ENCODE peak calls at places on chromosomes 11 and 22, in five cellular contexts. One of them, this sample, is unnamed.

GRCh38 chr11:38278457-38279141 is 1680.6 kb upstream of the RAG2 start:
- DNase-seq in uterus: no peak
- DNase-seq in heart left ventricle: no peak
- DNase-seq in ovary: no peak
- DNase-seq in HCT116: no peak
- DNase-seq in this sample: no peak

GRCh38 chr22:38040953-38041759 is 16.0 kb upstream of the PICK1 start:
- DNase-seq in HCT116: no peak
- DNase-seq in heart left ventricle: no peak
- DNase-seq in uterus: no peak
- DNase-seq in ovary: no peak
- DNase-seq in this sample: no peak

GRCh38 chr11:95989216-95989615 is 65.3 kb upstream of the MTMR2 start:
- DNase-seq in uterus: no peak
- DNase-seq in ovary: no peak
- DNase-seq in heart left ventricle: no peak
- DNase-seq in HCT116: no peak
- DNase-seq in this sample: no peak

GRCh38 chr22:26287382-26288228 is 118.3 kb downstream of the SEZ6L start:
- DNase-seq in ovary: no peak
- DNase-seq in HCT116: no peak
- DNase-seq in uterus: no peak
- DNase-seq in heart left ventricle: no peak
- DNase-seq in this sample: no peak

GRCh38 chr11:128582496-128583366 is 4.6 kb downstream of the ETS1 start:
- DNase-seq in uterus: no peak
- DNase-seq in ovary: peak; percentile 38
- DNase-seq in HCT116: no peak
- DNase-seq in heart left ventricle: no peak
- DNase-seq in this sample: no peak

GRCh38 chr11:40867991-40868685 is 591.3 kb downstream of the LRRC4C start:
- DNase-seq in uterus: no peak
- DNase-seq in ovary: no peak
- DNase-seq in HCT116: no peak
- DNase-seq in heart left ventricle: no peak
- DNase-seq in this sample: no peak

GRCh38 chr22:43168416-43169309 is 17.3 kb downstream of the TSPO start:
- DNase-seq in HCT116: no peak
- DNase-seq in ovary: no peak
- DNase-seq in heart left ventricle: no peak
- DNase-seq in uterus: no peak
- DNase-seq in this sample: no peak

GRCh38 chr11:102617491-102618026 is 7.6 kb downstream of the MMP20 start:
- DNase-seq in uterus: no peak
- DNase-seq in ovary: no peak
- DNase-seq in heart left ventricle: no peak
- DNase-seq in HCT116: no peak
- DNase-seq in this sample: no peak

GRCh38 chr11:121802542-121802941 is 313.5 kb downstream of the BLID start:
- DNase-seq in uterus: no peak
- DNase-seq in heart left ventricle: peak; percentile 57
- DNase-seq in HCT116: no peak
- DNase-seq in ovary: peak; percentile 57
- DNase-seq in this sample: no peak

GRCh38 chr11:133331031-133331430 is 201.3 kb downstream of the OPCML start:
- DNase-seq in HCT116: no peak
- DNase-seq in heart left ventricle: no peak
- DNase-seq in uterus: no peak
- DNase-seq in ovary: no peak
- DNase-seq in this sample: no peak

GRCh38 chr11:58867556-58867955 is 23.1 kb upstream of the GLYATL2 start:
- DNase-seq in HCT116: no peak
- DNase-seq in heart left ventricle: no peak
- DNase-seq in ovary: no peak
- DNase-seq in uterus: no peak
- DNase-seq in this sample: no peak

GRCh38 chr22:44205713-44206645 is 25.3 kb downstream of the PARVG start:
- DNase-seq in ovary: no peak
- DNase-seq in heart left ventricle: peak; percentile 14
- DNase-seq in uterus: no peak
- DNase-seq in HCT116: no peak
- DNase-seq in this sample: peak; percentile 48

GRCh38 chr11:112977620-112978212 is 16.5 kb downstream of the NCAM1 start:
- DNase-seq in HCT116: no peak
- DNase-seq in ovary: no peak
- DNase-seq in heart left ventricle: no peak
- DNase-seq in uterus: peak; percentile 59
- DNase-seq in this sample: no peak

GRCh38 chr11:66070604-66071325 is 693 bp downstream of the PACS1 start:
- DNase-seq in HCT116: no peak
- DNase-seq in uterus: no peak
- DNase-seq in heart left ventricle: peak; percentile 68
- DNase-seq in ovary: peak; percentile 64
- DNase-seq in this sample: peak; percentile 85

GRCh38 chr22:25021976-25022711 is 69.6 kb downstream of the KIAA1671 start:
- DNase-seq in HCT116: no peak
- DNase-seq in heart left ventricle: no peak
- DNase-seq in ovary: no peak
- DNase-seq in uterus: no peak
- DNase-seq in this sample: no peak

GRCh38 chr22:35449829-35450689 is 50.1 kb downstream of the MCM5 start:
- DNase-seq in uterus: no peak
- DNase-seq in heart left ventricle: no peak
- DNase-seq in ovary: no peak
- DNase-seq in HCT116: no peak
- DNase-seq in this sample: no peak

GRCh38 chr22:23693979-23694680 is 3.3 kb downstream of the RGL4 start:
- DNase-seq in uterus: no peak
- DNase-seq in HCT116: no peak
- DNase-seq in ovary: no peak
- DNase-seq in heart left ventricle: no peak
- DNase-seq in this sample: no peak

GRCh38 chr11:36540998-36541397 is 26.8 kb upstream of the RAG1 start:
- DNase-seq in ovary: no peak
- DNase-seq in HCT116: peak; percentile 38
- DNase-seq in uterus: no peak
- DNase-seq in heart left ventricle: peak; percentile 45
- DNase-seq in this sample: no peak

GRCh38 chr11:121476379-121477032 is 23.7 kb upstream of the SORL1-AS1 start:
- DNase-seq in HCT116: no peak
- DNase-seq in uterus: no peak
- DNase-seq in ovary: no peak
- DNase-seq in heart left ventricle: no peak
- DNase-seq in this sample: no peak

GRCh38 chr22:43884600-43885318 is 7.1 kb downstream of the PNPLA5 start:
- DNase-seq in HCT116: no peak
- DNase-seq in uterus: no peak
- DNase-seq in heart left ventricle: peak; percentile 38
- DNase-seq in ovary: peak; percentile 81
- DNase-seq in this sample: no peak

GRCh38 chr11:59207988-59208432 is 4.7 kb downstream of the MPEG1 start:
- DNase-seq in uterus: peak; percentile 56
- DNase-seq in ovary: no peak
- DNase-seq in HCT116: no peak
- DNase-seq in heart left ventricle: no peak
- DNase-seq in this sample: no peak

GRCh38 chr11:111730871-111731591 is 35.2 kb downstream of the PPP2R1B start:
- DNase-seq in uterus: no peak
- DNase-seq in ovary: peak; percentile 60
- DNase-seq in heart left ventricle: no peak
- DNase-seq in HCT116: no peak
- DNase-seq in this sample: peak; percentile 91

GRCh38 chr11:5197538-5197937 is 2.9 kb downstream of the OR51V1 start:
- DNase-seq in ovary: no peak
- DNase-seq in uterus: no peak
- DNase-seq in heart left ventricle: no peak
- DNase-seq in HCT116: no peak
- DNase-seq in this sample: no peak

GRCh38 chr22:41447435-41448188 is 1.0 kb upstream of the TOB2 start:
- DNase-seq in ovary: peak; percentile 73
- DNase-seq in uterus: peak; percentile 67
- DNase-seq in heart left ventricle: peak; percentile 77
- DNase-seq in HCT116: no peak
- DNase-seq in this sample: peak; percentile 85

GRCh38 chr22:46069518-46070214 is 80.7 kb upstream of the PPARA start:
- DNase-seq in HCT116: peak; percentile 91
- DNase-seq in heart left ventricle: peak; percentile 88
- DNase-seq in ovary: peak; percentile 94
- DNase-seq in uterus: peak; percentile 94
- DNase-seq in this sample: peak; percentile 81

GRCh38 chr11:11407065-11407737 is 54.2 kb upstream of the CSNK2A3 start:
- DNase-seq in uterus: no peak
- DNase-seq in HCT116: no peak
- DNase-seq in ovary: no peak
- DNase-seq in heart left ventricle: peak; percentile 46
- DNase-seq in this sample: no peak

GRCh38 chr11:64864473-64865285 is 13.7 kb downstream of the EHD1 start:
- DNase-seq in heart left ventricle: peak; percentile 80
- DNase-seq in ovary: peak; percentile 74
- DNase-seq in HCT116: no peak
- DNase-seq in uterus: peak; percentile 90
- DNase-seq in this sample: no peak

GRCh38 chr22:28817919-28818859 is 17.8 kb upstream of the XBP1 start:
- DNase-seq in ovary: no peak
- DNase-seq in uterus: no peak
- DNase-seq in heart left ventricle: no peak
- DNase-seq in HCT116: no peak
- DNase-seq in this sample: no peak

GRCh38 chr22:20552450-20552894 is 45.1 kb downstream of the MED15 start:
- DNase-seq in heart left ventricle: peak; percentile 83
- DNase-seq in ovary: peak; percentile 58
- DNase-seq in uterus: peak; percentile 80
- DNase-seq in HCT116: no peak
- DNase-seq in this sample: peak; percentile 86
- TF ChIP-seq POLR2A in heart left ventricle: no peak
- TF ChIP-seq POLR2A in ovary: no peak
- TF ChIP-seq POLR2A in uterus: no peak
- TF ChIP-seq POLR2A in HCT116: no peak
- TF ChIP-seq POLR2A in this sample: no peak

DNA sequence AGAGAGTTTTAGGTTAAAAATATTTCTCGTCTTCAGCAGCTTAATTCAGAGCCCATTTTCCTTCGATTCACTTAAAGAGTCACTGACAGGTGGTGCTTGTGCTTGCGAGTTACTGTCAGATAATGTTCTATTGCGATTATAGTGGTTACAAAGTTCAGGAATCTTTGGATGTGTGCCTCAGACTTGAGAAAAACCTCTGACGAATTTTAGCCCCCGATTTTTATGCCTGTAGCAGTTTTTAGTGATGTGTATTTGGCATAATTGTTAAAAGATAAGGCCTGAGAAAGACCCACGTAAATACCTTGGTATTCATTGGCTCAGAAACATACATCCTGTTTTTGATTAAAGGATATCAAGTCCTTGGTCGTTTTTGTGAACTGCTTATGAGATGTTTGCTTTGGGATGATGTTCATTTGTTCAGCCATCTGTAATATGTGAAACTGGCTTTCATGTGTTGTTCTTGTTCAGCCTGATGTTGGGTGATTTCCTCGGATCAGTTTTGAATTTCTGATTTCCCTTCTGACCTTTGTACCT is 120.7 kb downstream of the HIPK3 start:
- DNase-seq in ovary: no peak
- DNase-seq in HCT116: no peak
- DNase-seq in heart left ventricle: no peak
- DNase-seq in uterus: no peak
- DNase-seq in this sample: no peak
- H3K4me3 ChIP-seq in ovary: no peak overlapping the region
- H3K4me3 ChIP-seq in HCT116: no peak overlapping the region
- H3K4me3 ChIP-seq in heart left ventricle: no peak overlapping the region
- H3K4me3 ChIP-seq in uterus: no peak overlapping the region
- H3K4me3 ChIP-seq in this sample: no peak overlapping the region

GRCh38 chr22:33984211-33984610 is 63.9 kb upstream of the LARGE1 start:
- DNase-seq in heart left ventricle: no peak
- DNase-seq in uterus: no peak
- DNase-seq in ovary: no peak
- DNase-seq in HCT116: no peak
- DNase-seq in this sample: no peak
- H3K9me3 ChIP-seq in heart left ventricle: no peaks in the 10 kb centered on the region
- H3K9me3 ChIP-seq in uterus: no peaks in the 10 kb centered on the region
- H3K9me3 ChIP-seq in ovary: no peaks in the 10 kb centered on the region
- H3K9me3 ChIP-seq in HCT116: peaks cover 8% of the 10 kb centered on the region
- H3K9me3 ChIP-seq in this sample: no peaks in the 10 kb centered on the region

DNA sequence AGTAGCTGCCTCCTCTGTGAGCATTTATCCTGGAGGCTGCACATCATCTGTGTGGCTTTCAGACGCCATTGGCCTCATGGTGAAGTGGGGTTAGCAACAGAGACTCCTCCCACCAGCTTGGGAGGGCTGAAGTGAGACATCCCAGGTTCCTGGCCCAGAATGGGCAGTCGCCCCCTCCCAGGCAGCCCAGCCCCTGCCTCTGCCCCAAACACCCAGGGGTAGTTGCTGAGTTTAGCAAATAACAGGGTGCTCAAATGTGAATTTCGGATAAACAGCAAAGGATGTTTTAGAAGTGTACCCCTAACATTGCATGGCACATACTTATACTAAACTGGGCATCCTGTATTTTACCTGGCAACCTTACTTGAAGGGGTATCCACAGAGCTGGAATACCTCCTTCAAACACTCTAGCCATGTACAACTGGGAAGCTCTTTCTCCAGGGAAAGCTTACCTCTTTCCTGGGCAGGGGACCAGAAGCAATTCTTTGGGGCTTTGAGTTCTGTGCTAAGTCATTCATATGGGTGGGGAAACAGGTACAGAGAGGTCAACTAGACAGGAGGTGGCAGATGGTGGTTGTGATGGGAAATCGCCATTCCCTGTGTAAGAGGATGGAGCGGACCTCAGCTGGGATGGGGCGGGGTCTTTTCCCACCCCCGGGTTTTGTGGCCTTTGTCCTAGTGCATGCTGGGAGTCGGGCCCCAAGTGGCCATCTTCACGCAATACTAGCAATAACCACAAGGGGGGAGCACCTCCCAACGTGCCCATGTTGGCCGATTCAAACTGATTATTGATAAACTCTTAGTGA is 19.3 kb downstream of the MTFP1 start:
- DNase-seq in heart left ventricle: no peak
- DNase-seq in HCT116: peak; percentile 54
- DNase-seq in uterus: no peak
- DNase-seq in ovary: no peak
- DNase-seq in this sample: no peak
- TF ChIP-seq POLR2A in heart left ventricle: no peak
- TF ChIP-seq POLR2A in HCT116: peak; percentile 98
- TF ChIP-seq POLR2A in uterus: no peak
- TF ChIP-seq POLR2A in ovary: no peak
- TF ChIP-seq POLR2A in this sample: no peak